ENCODE peak calls at places on chromosome 17, in nine cellular contexts. K is activated CD4-positive, alpha-beta T cell treated with anti-CD3 and anti-CD28 coated beads, Interleukin-2, amount 50 U/mL, for 24 hours; X is NCI-H1105 treated with DMSO at 0.1 percent for 48 hours; T is endothelial cell; L is HAP-1; Z is C1 segment of cervical spinal cord; B is AG08396; A is RWPE1; J is T follicular helper cell. S is an unnamed sample.

GRCh38 chr17:48444531-48445247 is 14.7 kb upstream of the SKAP1 start:
- DNase-seq in K (no peak), X (no peak), T (no peak), L (no peak), Z (no peak), B (no peak), A (no peak), J (no peak), S (no peak)

GRCh38 chr17:6755281-6755680 is 565 bp upstream of the XAF1 start:
- DNase-seq in K (no peak), X (no peak), T (no peak), L (no peak), Z (no peak), B (peak; percentile 23), A (no peak), J (no peak), S (no peak)

GRCh38 chr17:38883592-38884526 is 14.0 kb downstream of the LASP1 start:
- DNase-seq in K (no peak), X (no peak), T (no peak), L (peak; percentile 63), Z (peak; percentile 36), B (no peak), A (no peak), J (no peak), S (no peak)

GRCh38 chr17:38550661-38551060 is 55.1 kb downstream of the SRCIN1 start:
- DNase-seq in K (no peak), X (no peak), T (no peak), L (no peak), Z (no peak), B (peak; percentile 76), A (peak; percentile 70), J (no peak), S (peak; percentile 90)

GRCh38 chr17:76008208-76008607 is 7.6 kb downstream of the CDK3 start:
- DNase-seq in K (no peak), X (no peak), T (no peak), L (no peak), Z (no peak), B (no peak), A (no peak), J (no peak), S (no peak)

GRCh38 chr17:53150101-53150698 is 672.5 kb upstream of the KIF2B start:
- DNase-seq in K (no peak), X (peak; percentile 0), T (no peak), L (no peak), Z (no peak), B (no peak), A (peak; percentile 2), J (no peak), S (peak; percentile 1)

GRCh38 chr17:20116683-20117309 is 107.6 kb downstream of the SPECC1 start:
- DNase-seq in K (peak; percentile 59), X (peak; percentile 53), T (peak; percentile 64), L (peak; percentile 77), Z (peak; percentile 29), B (peak; percentile 46), A (peak; percentile 30), J (peak; percentile 37), S (peak; percentile 39)

GRCh38 chr17:19311016-19311415 is 51.5 kb downstream of the B9D1 start:
- DNase-seq in K (no peak), X (no peak), T (no peak), L (no peak), Z (no peak), B (no peak), A (no peak), J (no peak), S (no peak)

GRCh38 chr17:41659813-41660212 is 28.9 kb upstream of the EIF1 start:
- DNase-seq in K (no peak), X (no peak), T (no peak), L (no peak), Z (no peak), B (no peak), A (no peak), J (no peak), S (peak; percentile 45)

GRCh38 chr17:77028900-77029299 is 111.9 kb upstream of the SEC14L1 start:
- DNase-seq in K (no peak), X (no peak), T (no peak), L (no peak), Z (no peak), B (no peak), A (no peak), J (no peak), S (no peak)

GRCh38 chr17:28889996-28890395 is 7.5 kb downstream of the FLOT2 start:
- DNase-seq in K (no peak), X (no peak), T (no peak), L (no peak), Z (no peak), B (no peak), A (no peak), J (no peak), S (no peak)

GRCh38 chr17:73984981-73985380 is 218.5 kb upstream of the RPL38 start:
- DNase-seq in K (no peak), X (no peak), T (no peak), L (no peak), Z (no peak), B (no peak), A (no peak), J (no peak), S (no peak)

GRCh38 chr17:65074778-65075250 is 18.3 kb upstream of the GNA13 start:
- DNase-seq in K (no peak), X (no peak), T (peak; percentile 58), L (no peak), Z (peak; percentile 54), B (peak; percentile 31), A (no peak), J (no peak), S (no peak)

GRCh38 chr17:10633738-10634379 is 23.2 kb downstream of the MYH3 start:
- DNase-seq in K (no peak), X (no peak), T (no peak), L (no peak), Z (no peak), B (no peak), A (no peak), J (no peak), S (no peak)

GRCh38 chr17:75032896-75033294 is 13.9 kb downstream of the ATP5PD start:
- DNase-seq in K (no peak), X (peak; percentile 22), T (no peak), L (peak; percentile 46), Z (no peak), B (no peak), A (no peak), J (peak; percentile 12), S (no peak)

GRCh38 chr17:61000911-61001310 is 323.3 kb downstream of the BCAS3 start:
- DNase-seq in K (no peak), X (no peak), T (no peak), L (no peak), Z (no peak), B (peak; percentile 14), A (peak; percentile 0), J (no peak), S (no peak)

GRCh38 chr17:75031972-75032895 is 14.5 kb downstream of the ATP5PD start:
- DNase-seq in K (peak; percentile 49), X (peak; percentile 79), T (no peak), L (peak; percentile 76), Z (peak; percentile 74), B (peak; percentile 89), A (peak; percentile 71), J (peak; percentile 51), S (peak; percentile 64)

GRCh38 chr17:7912927-7913524 is 3.1 kb downstream of the RNF227 start:
- DNase-seq in K (peak; percentile 51), X (peak; percentile 85), T (peak; percentile 31), L (peak; percentile 64), Z (peak; percentile 5), B (peak; percentile 80), A (peak; percentile 61), J (no peak), S (peak; percentile 83)